ENCODE peak calls at places on chromosomes 5 and 9, in seven cellular contexts. Q, L, B, S, D, I and J are unnamed samples.

GRCh38 chr5:57494104-57495098 is 11.8 kb upstream of the ACTBL2 start:
- DNase-seq in Q (peak; percentile 98), L (peak; percentile 13), B (peak; percentile 64), S (no peak), D (peak; percentile 83), I (peak; percentile 98), J (peak; percentile 98)

GRCh38 chr9:8208465-8208864 is 408.9 kb upstream of the DMAC1 start:
- DNase-seq in Q (no peak), L (no peak), B (no peak), S (no peak), D (no peak), I (no peak), J (peak; percentile 71)

GRCh38 chr5:178058321-178059012 is 54.9 kb upstream of the N4BP3 start:
- DNase-seq in Q (no peak), L (no peak), B (peak; percentile 89), S (no peak), D (no peak), I (no peak), J (no peak)

GRCh38 chr9:759541-759940 is 82.0 kb upstream of the DMRT1 start:
- DNase-seq in Q (no peak), L (no peak), B (no peak), S (no peak), D (no peak), I (no peak), J (no peak)

GRCh38 chr9:90946981-90947380 is 145.4 kb downstream of the SYK start:
- DNase-seq in Q (no peak), L (no peak), B (no peak), S (no peak), D (no peak), I (no peak), J (no peak)

GRCh38 chr5:72107874-72108199 is 562 bp downstream of the MAP1B start:
- DNase-seq in Q (no peak), L (peak; percentile 81), B (no peak), S (no peak), D (peak; percentile 14), I (no peak), J (peak; percentile 46)

GRCh38 chr5:86118542-86118941 is 499.2 kb upstream of the COX7C start:
- DNase-seq in Q (no peak), L (peak; percentile 36), B (no peak), S (no peak), D (peak; percentile 1), I (no peak), J (no peak)

GRCh38 chr5:9845185-9845584 is 215.0 kb upstream of the TAS2R1 start:
- DNase-seq in Q (no peak), L (no peak), B (no peak), S (no peak), D (no peak), I (no peak), J (no peak)

GRCh38 chr9:15485836-15486678 is 24.7 kb downstream of the PSIP1 start:
- DNase-seq in Q (peak; percentile 44), L (no peak), B (no peak), S (no peak), D (peak; percentile 15), I (peak; percentile 54), J (peak; percentile 36)

GRCh38 chr9:561430-561829 is 280.1 kb upstream of the DMRT1 start:
- DNase-seq in Q (peak; percentile 78), L (no peak), B (no peak), S (no peak), D (no peak), I (no peak), J (peak; percentile 87)

GRCh38 chr9:94639045-94639995 is at the start of gene FBP1:
- DNase-seq in Q (no peak), L (peak; percentile 83), B (peak; percentile 71), S (no peak), D (peak; percentile 56), I (no peak), J (no peak)

GRCh38 chr9:9719373-9720112 is 893.3 kb downstream of the PTPRD start:
- DNase-seq in Q (no peak), L (no peak), B (no peak), S (no peak), D (peak; percentile 2), I (no peak), J (no peak)

GRCh38 chr9:112898872-112899281 is 8.2 kb upstream of the SLC46A2 start:
- DNase-seq in Q (no peak), L (no peak), B (no peak), S (no peak), D (no peak), I (no peak), J (no peak)

GRCh38 chr9:16727452-16728127 is 142.9 kb downstream of the BNC2 start:
- DNase-seq in Q (peak; percentile 52), L (peak; percentile 9), B (no peak), S (no peak), D (no peak), I (peak; percentile 39), J (peak; percentile 57)

GRCh38 chr9:125400725-125401124 is 139.1 kb downstream of the GAPVD1 start:
- DNase-seq in Q (no peak), L (no peak), B (no peak), S (no peak), D (no peak), I (no peak), J (no peak)

GRCh38 chr9:103397868-103398600 is 402.9 kb downstream of the CYLC2 start:
- DNase-seq in Q (peak; percentile 53), L (peak; percentile 85), B (peak; percentile 21), S (no peak), D (peak; percentile 65), I (no peak), J (peak; percentile 57)

GRCh38 chr9:94819161-94819677 is 92.7 kb downstream of the AOPEP start:
- DNase-seq in Q (peak; percentile 29), L (no peak), B (no peak), S (no peak), D (no peak), I (no peak), J (no peak)

GRCh38 chr9:93679536-93680444 is 103.4 kb downstream of the PHF2 start:
- DNase-seq in Q (no peak), L (no peak), B (peak; percentile 7), S (peak; percentile 30), D (no peak), I (no peak), J (no peak)

GRCh38 chr9:114316605-114317230 is 6.2 kb upstream of the ORM1 start:
- DNase-seq in Q (no peak), L (no peak), B (peak; percentile 10), S (no peak), D (no peak), I (no peak), J (peak; percentile 8)

GRCh38 chr5:99068944-99069650 is 140.3 kb upstream of the CHD1 start:
- DNase-seq in Q (no peak), L (no peak), B (no peak), S (no peak), D (no peak), I (no peak), J (no peak)

GRCh38 chr9:37201581-37201980 is 81.2 kb downstream of the ZCCHC7 start:
- DNase-seq in Q (no peak), L (no peak), B (no peak), S (no peak), D (no peak), I (no peak), J (no peak)

GRCh38 chr9:76904661-76905457 is 1.1 kb downstream of the PRUNE2 start:
- DNase-seq in Q (no peak), L (no peak), B (no peak), S (no peak), D (no peak), I (no peak), J (no peak)

GRCh38 chr5:140870221-140871201 is 1.8 kb downstream of the PCDHA11 start:
- DNase-seq in Q (no peak), L (no peak), B (no peak), S (no peak), D (no peak), I (no peak), J (no peak)

GRCh38 chr5:140869555-140869886 is 764 bp downstream of the PCDHA11 start:
- DNase-seq in Q (no peak), L (no peak), B (no peak), S (no peak), D (no peak), I (no peak), J (no peak)

GRCh38 chr5:140868721-140869554 is at the start of gene PCDHA11:
- DNase-seq in Q (no peak), L (peak; percentile 69), B (no peak), S (peak; percentile 38), D (no peak), I (no peak), J (no peak)
- TF ChIP-seq CTCF in Q (peak; percentile 20), L (peak; percentile 78), B (no peak), S (no peak), D (no peak), I (no peak), J (no peak)

DNA sequence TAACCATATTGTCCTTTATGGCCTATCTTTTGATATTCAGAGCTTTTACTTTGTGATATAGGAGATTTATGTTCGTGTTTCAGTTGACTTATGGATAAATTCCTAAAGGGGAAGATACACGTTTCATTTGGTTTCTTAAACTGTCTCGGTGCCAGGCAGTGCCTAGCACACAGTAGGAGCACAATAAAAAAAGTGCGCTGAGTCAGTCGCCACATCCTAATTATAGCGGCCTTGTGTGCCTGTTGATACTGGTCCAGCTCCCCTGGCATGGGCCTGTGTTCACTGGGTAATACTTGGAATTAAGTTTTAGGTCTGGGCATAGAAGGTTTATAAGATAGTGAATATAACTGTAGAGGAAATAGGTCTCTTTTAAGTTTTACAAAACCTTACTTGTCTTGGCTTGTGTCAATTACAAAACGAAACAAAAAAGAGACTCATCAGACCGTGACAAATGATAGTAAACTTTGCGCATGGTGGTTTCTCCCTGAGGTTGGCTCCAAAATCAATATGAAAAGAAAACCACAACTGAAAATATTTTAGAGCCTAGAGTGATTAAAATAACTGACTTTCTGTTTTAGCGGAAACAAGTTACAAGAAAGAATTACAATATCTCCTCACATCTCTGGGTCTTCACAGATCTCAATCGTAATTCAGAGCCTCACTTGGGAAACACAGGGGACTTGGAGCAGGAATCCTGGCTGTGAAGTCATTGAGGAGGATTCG is 84.8 kb downstream of the MVB12B start:
- DNase-seq in Q (no peak), L (peak; percentile 85), B (no peak), S (peak; percentile 4), D (peak; percentile 84), I (no peak), J (peak; percentile 74)
- H3K4me3 ChIP-seq in Q (no peak overlapping the region), L (peak overlapping the region; percentile 50), B (no peak overlapping the region), S (no peak overlapping the region), D (peak overlapping the region; percentile 12), I (no peak overlapping the region), J (no peak overlapping the region)

GRCh38 chr5:69079556-69079955 is 14.3 kb upstream of the SLC30A5 start:
- DNase-seq in Q (no peak), L (no peak), B (peak; percentile 53), S (no peak), D (no peak), I (no peak), J (no peak)

GRCh38 chr5:69075522-69076169 is 18.2 kb upstream of the SLC30A5 start:
- DNase-seq in Q (no peak), L (no peak), B (no peak), S (no peak), D (no peak), I (no peak), J (no peak)

GRCh38 chr5:69078921-69079537 is 14.8 kb upstream of the SLC30A5 start:
- DNase-seq in Q (no peak), L (no peak), B (no peak), S (no peak), D (no peak), I (no peak), J (no peak)

GRCh38 chr5:69074664-69075521 is 18.9 kb upstream of the SLC30A5 start:
- DNase-seq in Q (no peak), L (no peak), B (no peak), S (no peak), D (no peak), I (no peak), J (no peak)
- TF ChIP-seq CTCF in Q (no peak), L (no peak), B (no peak), S (no peak), D (no peak), I (no peak), J (no peak)

GRCh38 chr9:70250221-70250620 is 8.6 kb upstream of the SMC5 start:
- DNase-seq in Q (no peak), L (no peak), B (no peak), S (no peak), D (no peak), I (no peak), J (no peak)
- H3K4me3 ChIP-seq in Q (no peak overlapping the region), L (no peak overlapping the region), B (no peak overlapping the region), S (no peak overlapping the region), D (no peak overlapping the region), I (no peak overlapping the region), J (no peak overlapping the region)